ENCODE peak calls at places on chromosomes 6 and 20, in six cellular contexts. C is right lobe of liver, I is HCT116, T is ovary, A is heart left ventricle, R is gastrocnemius medialis. G is an unnamed sample. For H3K36me3, the result is how much of the 10 kb centered on the place peaks cover.

GRCh38 chr6:79413562-79414002 is 123.6 kb downstream of the LCA5 start:
- DNase-seq in C (no peak), R (no peak), I (no peak), T (no peak), A (no peak), G (no peak)

GRCh38 chr20:11457476-11457875 is 460.2 kb upstream of the BTBD3 start:
- DNase-seq in T (no peak), I (no peak), C (no peak), A (no peak), R (no peak), G (no peak)

GRCh38 chr6:166595061-166595780 is 8.7 kb upstream of the RAMACL start:
- DNase-seq in A (no peak), T (no peak), I (no peak), R (no peak), C (no peak), G (no peak)

GRCh38 chr6:108113557-108114519 is 39.3 kb upstream of the OSTM1 start:
- DNase-seq in T (no peak), A (peak), R (no peak), C (peak), I (peak), G (no peak)

GRCh38 chr6:161850572-161850971 is 576.7 kb upstream of the AGPAT4 start:
- DNase-seq in A (no peak), I (no peak), C (no peak), R (no peak), T (no peak), G (no peak)

GRCh38 chr6:136961848-136962247 is 39.7 kb downstream of the SLC35D3 start:
- DNase-seq in R (no peak), A (no peak), C (no peak), I (no peak), T (no peak), G (no peak)

GRCh38 chr20:1323830-1324597 is 4.9 kb downstream of the SDCBP2 start:
- DNase-seq in I (no peak), R (no peak), T (no peak), A (peak), C (peak), G (no peak)

GRCh38 chr20:44657875-44658274 is 6.4 kb upstream of the ADA start:
- DNase-seq in T (no peak), C (no peak), A (no peak), I (no peak), R (no peak), G (no peak)

GRCh38 chr6:74851598-74851997 is 354.3 kb downstream of the COL12A1 start:
- DNase-seq in T (no peak), C (no peak), I (no peak), A (no peak), R (no peak), G (no peak)

GRCh38 chr6:68726992-68727391 is 91.9 kb downstream of the ADGRB3 start:
- DNase-seq in A (no peak), T (no peak), I (no peak), R (no peak), C (no peak), G (no peak)

GRCh38 chr6:79031821-79032590 is 46.0 kb downstream of the PHIP start:
- DNase-seq in A (no peak), C (no peak), I (no peak), T (no peak), R (no peak), G (no peak)

GRCh38 chr20:22232923-22233322 is 351.4 kb downstream of the FOXA2 start:
- DNase-seq in C (no peak), A (no peak), R (no peak), T (no peak), I (no peak), G (no peak)

GRCh38 chr20:63539092-63539430 is 1.9 kb upstream of the PTK6 start:
- DNase-seq in I (no peak), T (no peak), C (no peak), A (no peak), R (no peak), G (no peak)

GRCh38 chr6:38195113-38195635 is 375.6 kb downstream of the ZFAND3 start:
- DNase-seq in C (no peak), A (no peak), T (no peak), R (no peak), I (no peak), G (no peak)

GRCh38 chr6:28769626-28770402 is 154.0 kb downstream of the TRIM27 start:
- DNase-seq in C (no peak), R (no peak), A (no peak), I (no peak), T (no peak), G (no peak)

GRCh38 chr20:25178563-25179438 is 16.7 kb upstream of the ENTPD6 start:
- DNase-seq in A (no peak), R (peak), T (peak), I (peak), C (no peak), G (no peak)

GRCh38 chr20:48398506-48399449 is 429.0 kb downstream of the PREX1 start:
- DNase-seq in A (no peak), C (no peak), I (no peak), T (no peak), R (no peak), G (no peak)

GRCh38 chr20:56373942-56374341 is 15.2 kb downstream of the FAM210B start:
- DNase-seq in C (no peak), A (no peak), T (no peak), R (no peak), I (no peak), G (no peak)

GRCh38 chr6:17423018-17423417 is 29.6 kb downstream of the CAP2 start:
- DNase-seq in R (no peak), C (no peak), T (no peak), I (no peak), A (no peak), G (no peak)

GRCh38 chr6:24387818-24388217 is 14.9 kb upstream of the MRS2 start:
- DNase-seq in T (no peak), I (no peak), R (no peak), A (no peak), C (no peak), G (no peak)

GRCh38 chr6:167112421-167112820 is 10.5 kb upstream of the CCR6 start:
- DNase-seq in I (no peak), T (no peak), A (no peak), C (no peak), R (no peak), G (no peak)

GRCh38 chr6:151422981-151423380 is 28.9 kb downstream of the RMND1 start:
- DNase-seq in T (no peak), R (no peak), A (no peak), I (no peak), C (no peak), G (no peak)

GRCh38 chr6:98821739-98822405 is 12.5 kb upstream of the POU3F2 start:
- DNase-seq in I (no peak), C (no peak), A (no peak), R (no peak), T (no peak), G (no peak)

GRCh38 chr6:129863664-129864063 is 2.5 kb upstream of the TMEM244 start:
- DNase-seq in I (peak), R (no peak), C (no peak), A (no peak), T (no peak), G (no peak)

GRCh38 chr6:123393333-123393732 is 243.4 kb downstream of the TRDN start:
- DNase-seq in I (no peak), R (no peak), C (no peak), T (no peak), A (no peak), G (no peak)

GRCh38 chr6:2102316-2102883 is 143.0 kb downstream of the GMDS start:
- DNase-seq in A (no peak), I (no peak), R (no peak), T (no peak), C (no peak), G (no peak)

GRCh38 chr6:7721654-7722053 is 4.2 kb upstream of the BMP6 start:
- DNase-seq in C (no peak), T (no peak), A (no peak), I (peak), R (no peak), G (no peak)

GRCh38 chr6:11214438-11214837 is 18.0 kb downstream of the NEDD9 start:
- DNase-seq in T (no peak), C (no peak), A (no peak), I (no peak), R (no peak), G (peak)

GRCh38 chr6:154876776-154877175 is 118.3 kb upstream of the TIAM2 start:
- DNase-seq in C (no peak), A (no peak), T (no peak), R (no peak), I (no peak), G (no peak)

GRCh38 chr6:129212081-129212480 is 329.1 kb downstream of the LAMA2 start:
- DNase-seq in I (no peak), C (no peak), A (no peak), R (no peak), T (no peak), G (no peak)

GRCh38 chr6:684831-685636 is 7.9 kb downstream of the EXOC2 start:
- DNase-seq in T (no peak), C (no peak), R (no peak), A (no peak), I (no peak), G (no peak)

GRCh38 chr20:325043-325888 is at the start of gene SOX12:
- DNase-seq in I (peak), R (peak), T (peak), A (peak), C (peak), G (peak)

GRCh38 chr20:49729780-49730179 is 16.1 kb upstream of the B4GALT5 start:
- DNase-seq in T (no peak), R (no peak), A (no peak), I (no peak), C (no peak), G (no peak)

GRCh38 chr6:31631681-31632278 is 11.3 kb downstream of the PRRC2A start:
- DNase-seq in R (no peak), A (no peak), C (no peak), T (no peak), I (no peak), G (no peak)

GRCh38 chr20:9087531-9088217 is 18.8 kb downstream of the PLCB4 start:
- DNase-seq in R (no peak), C (no peak), I (no peak), A (no peak), T (no peak), G (no peak)

GRCh38 chr20:1327241-1327653 is 1.7 kb downstream of the SDCBP2 start:
- DNase-seq in A (peak), C (peak), I (no peak), R (no peak), T (peak), G (no peak)

GRCh38 chr6:113909224-113909856 is 52.2 kb downstream of the MARCKS start:
- DNase-seq in C (no peak), R (no peak), I (peak), A (no peak), T (no peak), G (peak)

GRCh38 chr6:113908801-113909200 is 51.7 kb downstream of the MARCKS start:
- DNase-seq in T (no peak), I (no peak), A (no peak), R (no peak), C (no peak), G (no peak)

GRCh38 chr6:113907107-113907506 is 50.0 kb downstream of the MARCKS start:
- DNase-seq in T (no peak), A (no peak), I (no peak), C (no peak), R (no peak), G (no peak)

GRCh38 chr6:113901482-113901881 is 44.3 kb downstream of the MARCKS start:
- DNase-seq in C (no peak), A (no peak), T (no peak), R (no peak), I (no peak), G (no peak)

DNA sequence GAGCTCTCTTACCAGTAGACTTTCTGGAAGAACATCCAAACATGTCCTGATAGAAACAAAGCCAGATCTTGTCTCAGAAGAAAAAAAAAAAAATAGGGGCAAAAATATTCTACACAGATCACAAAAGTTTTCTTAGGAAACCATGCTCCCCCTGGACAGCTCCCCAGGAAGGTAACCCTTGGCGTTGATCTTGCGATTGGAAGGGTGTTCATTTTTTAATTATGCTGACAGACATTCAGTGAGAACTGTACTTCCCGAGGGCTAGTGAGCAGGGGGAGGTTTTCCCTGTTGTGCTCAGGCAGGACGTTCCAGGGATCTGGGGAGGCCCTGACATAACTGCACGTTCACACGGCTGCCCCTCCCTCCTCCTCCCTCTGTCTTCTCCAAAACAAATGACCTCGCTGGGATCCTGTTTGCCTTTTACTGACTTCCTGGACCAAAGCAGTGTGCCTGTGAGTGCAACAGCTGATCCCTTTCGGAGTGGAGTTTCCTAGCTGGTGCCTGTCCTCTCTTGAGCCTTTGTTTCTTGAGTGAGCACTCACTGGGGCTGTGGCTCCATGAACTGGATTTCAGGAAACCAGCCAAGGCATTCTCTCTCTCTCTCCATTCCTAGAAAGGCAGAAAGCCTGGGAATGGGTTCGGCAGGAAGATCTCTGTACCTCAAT is 46.7 kb downstream of the MARCKS start:
- DNase-seq in C (peak), R (no peak), I (no peak), A (peak), T (peak), G (peak)
- TF ChIP-seq POLR2A in C (no peak), R (no peak), I (no peak), A (no peak), T (no peak), G (no peak)

GRCh38 chr6:44309092-44309491 is 4.1 kb downstream of the AARS2 start:
- DNase-seq in A (peak), R (no peak), C (no peak), I (no peak), T (no peak), G (no peak)
- H3K36me3 ChIP-seq in A (half or more), R (half or more), C (under half), I (under half), T (under half), G (under half)

DNA sequence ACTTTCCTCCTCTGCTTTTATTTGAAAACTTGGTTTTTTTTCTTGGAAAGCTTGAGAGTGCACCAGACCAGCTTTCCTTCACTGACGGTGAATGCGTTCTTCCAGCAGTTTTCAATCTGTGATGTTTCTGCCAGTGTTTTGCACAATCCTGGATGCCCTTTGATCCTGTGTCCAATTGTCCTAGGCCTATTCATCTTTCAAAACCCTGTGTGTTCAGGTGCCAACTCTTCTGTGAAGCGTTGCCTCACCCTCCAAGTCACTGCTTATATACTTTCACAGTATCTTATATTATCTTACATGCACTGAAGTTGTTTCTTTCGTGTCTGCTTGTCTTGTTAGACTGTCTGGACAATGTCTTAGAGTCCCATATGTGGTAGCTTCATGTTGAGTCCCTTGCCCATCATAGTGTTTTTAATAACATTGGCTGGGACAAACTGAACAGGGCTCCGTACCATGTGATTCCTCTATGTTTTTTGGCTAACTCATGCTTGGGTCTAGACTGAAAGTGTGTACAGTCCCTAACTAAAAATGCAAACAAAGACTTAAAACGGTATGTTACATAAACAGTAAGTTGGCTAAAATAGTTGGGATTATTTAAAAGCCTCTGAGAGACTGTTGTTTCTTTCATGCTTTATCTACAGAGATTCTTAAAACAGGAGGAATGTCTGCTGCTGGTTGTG is 2.0 kb downstream of the RNF217 start:
- DNase-seq in R (peak), C (peak), A (no peak), T (peak), I (no peak), G (no peak)
- TF ChIP-seq POLR2A in R (peak), C (peak), A (no peak), T (peak), I (no peak), G (no peak)

GRCh38 chr6:36210157-36210556 is 13.6 kb downstream of the BRPF3 start:
- DNase-seq in I (no peak), A (no peak), R (no peak), T (no peak), C (no peak), G (no peak)

GRCh38 chr6:36204068-36204753 is 7.7 kb downstream of the BRPF3 start:
- DNase-seq in R (no peak), C (no peak), T (no peak), A (no peak), I (no peak), G (no peak)

GRCh38 chr6:36210886-36211595 is 14.5 kb downstream of the BRPF3 start:
- DNase-seq in C (no peak), I (no peak), T (no peak), A (no peak), R (no peak), G (no peak)

GRCh38 chr6:36209606-36210005 is 13.1 kb downstream of the BRPF3 start:
- DNase-seq in A (no peak), T (no peak), C (no peak), I (no peak), R (no peak), G (no peak)

GRCh38 chr6:36207155-36207554 is 10.6 kb downstream of the BRPF3 start:
- DNase-seq in T (no peak), A (no peak), R (no peak), C (no peak), I (no peak), G (no peak)
- H3K36me3 ChIP-seq in T (under half), A (half or more), R (half or more), C (half or more), I (under half), G (under half)

GRCh38 chr20:35284267-35284991 is at the start of gene EIF6:
- DNase-seq in T (peak), A (peak), I (peak), C (peak), R (peak), G (peak)
- TF ChIP-seq POLR2A in T (no peak), A (no peak), I (peak), C (peak), R (no peak), G (peak)

GRCh38 chr20:46377532-46377931 is 28.9 kb downstream of the ELMO2 start:
- DNase-seq in I (no peak), T (no peak), A (no peak), R (no peak), C (no peak), G (no peak)

GRCh38 chr20:46378390-46379009 is 27.9 kb downstream of the ELMO2 start:
- DNase-seq in C (no peak), A (no peak), I (no peak), T (no peak), R (no peak), G (peak)

GRCh38 chr20:46374383-46374782 is 32.0 kb downstream of the ELMO2 start:
- DNase-seq in R (no peak), A (no peak), I (no peak), T (no peak), C (no peak), G (no peak)

GRCh38 chr20:46376196-46376785 is 30.1 kb downstream of the ELMO2 start:
- DNase-seq in I (no peak), C (no peak), R (no peak), T (no peak), A (no peak), G (no peak)

DNA sequence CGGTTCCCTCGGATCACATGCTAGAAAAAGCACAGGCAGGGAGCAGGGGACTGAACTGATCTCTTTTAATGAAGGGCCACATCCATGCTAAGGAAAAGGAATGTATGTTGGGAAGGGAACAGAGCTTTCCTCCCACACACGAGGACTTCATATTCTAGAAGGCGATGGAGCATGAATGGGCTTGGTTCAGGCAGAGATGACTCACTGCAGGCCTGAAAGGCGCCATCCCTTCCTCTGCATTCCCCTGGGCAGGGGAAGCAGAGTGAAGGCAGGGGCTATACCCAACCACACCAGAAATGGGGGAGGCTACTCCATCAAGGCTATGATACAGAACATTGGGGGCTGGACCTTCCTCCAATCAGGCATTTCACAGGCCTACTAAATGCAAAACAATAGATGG is 30.6 kb downstream of the ELMO2 start:
- DNase-seq in A (no peak), C (no peak), R (no peak), I (no peak), T (no peak), G (no peak)
- H3K36me3 ChIP-seq in A (half or more), C (under half), R (half or more), I (under half), T (under half), G (under half)

GRCh38 chr6:56025785-56026184 is 150.4 kb upstream of the BMP5 start:
- DNase-seq in R (no peak), T (no peak), C (no peak), I (no peak), A (no peak), G (no peak)
- TF ChIP-seq POLR2A in R (no peak), T (no peak), C (no peak), I (no peak), A (no peak), G (no peak)

GRCh38 chr6:42968126-42968701 is 7.7 kb downstream of the GNMT start:
- DNase-seq in R (no peak), T (no peak), A (no peak), I (no peak), C (no peak), G (no peak)
- H3K36me3 ChIP-seq in R (under half), T (under half), A (half or more), I (under half), C (under half), G (under half)